ENCODE peak calls at places on chromosomes 7 and 10, in seven cellular contexts. X is GM23338, I is kidney epithelial cell, K is foreskin fibroblast, S is neural crest cell, C is neural progenitor cell, J is Peyer's patch. Q is an unnamed sample.

GRCh38 chr7:37208528-37208927 is 240.1 kb downstream of the ELMO1 start:
- DNase-seq in J (no peak), K (peak; percentile 76), X (peak; percentile 41), C (peak; percentile 70), S (peak; percentile 23), I (peak; percentile 31), Q (peak; percentile 42)

GRCh38 chr7:91892821-91893340 is 12.4 kb upstream of the MTERF1 start:
- DNase-seq in K (peak; percentile 42), X (no peak), J (no peak), C (peak; percentile 92), I (no peak), S (no peak), Q (no peak)

GRCh38 chr7:5494683-5495561 is 71.3 kb upstream of the TNRC18 start:
- DNase-seq in C (peak; percentile 90), J (peak; percentile 78), K (peak; percentile 91), X (peak; percentile 94), I (no peak), S (peak; percentile 80), Q (peak; percentile 87)

GRCh38 chr10:86264481-86265231 is 101.9 kb downstream of the GRID1 start:
- DNase-seq in S (no peak), K (no peak), I (no peak), J (peak; percentile 9), X (no peak), C (no peak), Q (no peak)

GRCh38 chr10:47374611-47375536 is 9.2 kb downstream of the ZNF488 start:
- DNase-seq in J (no peak), I (no peak), C (no peak), K (peak; percentile 69), X (no peak), S (no peak), Q (no peak)

GRCh38 chr7:22611758-22612079 is 111.7 kb upstream of the STEAP1B start:
- DNase-seq in K (no peak), S (no peak), X (no peak), I (no peak), C (no peak), J (no peak), Q (peak; percentile 13)

GRCh38 chr10:69451784-69452251 is 553 bp downstream of the TSPAN15 start:
- DNase-seq in I (no peak), S (no peak), C (peak; percentile 74), K (peak; percentile 14), J (no peak), X (peak; percentile 83), Q (no peak)

GRCh38 chr10:102678842-102679289 is 34.6 kb downstream of the TRIM8 start:
- DNase-seq in S (peak; percentile 84), C (peak; percentile 92), J (peak; percentile 60), X (peak; percentile 93), K (peak; percentile 80), I (no peak), Q (peak; percentile 73)

GRCh38 chr10:28722065-28722803 is 44.9 kb downstream of the BAMBI start:
- DNase-seq in I (no peak), C (peak; percentile 60), S (peak; percentile 21), K (peak; percentile 68), X (peak; percentile 89), J (no peak), Q (no peak)

GRCh38 chr10:14562197-14562596 is 212.5 kb downstream of the FAM107B start:
- DNase-seq in S (no peak), C (no peak), K (no peak), J (no peak), I (no peak), X (no peak), Q (no peak)

GRCh38 chr10:14560794-14561765 is 213.6 kb downstream of the FAM107B start:
- DNase-seq in I (no peak), J (no peak), X (no peak), C (no peak), S (no peak), K (no peak), Q (no peak)

GRCh38 chr10:14558025-14558424 is 216.7 kb downstream of the FAM107B start:
- DNase-seq in X (no peak), C (no peak), J (no peak), S (no peak), K (no peak), I (no peak), Q (no peak)

GRCh38 chr10:14562615-14563214 is 212.0 kb downstream of the FAM107B start:
- DNase-seq in I (no peak), X (no peak), S (no peak), C (no peak), K (peak; percentile 48), J (no peak), Q (no peak)

DNA sequence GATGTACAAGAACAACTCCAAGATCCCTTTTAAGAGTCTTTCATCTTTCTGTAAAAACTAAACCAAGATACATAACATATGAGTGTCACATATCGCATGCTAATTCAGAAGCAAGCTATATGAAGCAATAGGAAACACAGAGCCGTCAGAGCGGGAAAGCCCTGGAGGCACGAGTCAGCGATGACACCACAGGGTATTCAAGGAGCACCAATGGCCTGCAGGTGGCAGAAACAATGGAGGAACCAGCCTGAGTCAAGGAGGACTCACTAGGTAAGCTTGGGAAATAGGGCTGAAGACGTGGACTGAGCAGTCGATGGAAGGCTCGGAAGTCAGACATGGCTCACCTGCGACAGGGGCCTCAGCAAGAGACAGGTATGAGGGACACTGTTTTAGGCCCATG is 214.4 kb downstream of the FAM107B start:
- DNase-seq in J (no peak), X (peak; percentile 59), I (no peak), K (peak; percentile 80), C (peak; percentile 56), S (no peak), Q (no peak)
- TF ChIP-seq CTCF in J (no peak), X (peak; percentile 49), I (peak; percentile 5), K (no peak), C (peak; percentile 49), S (peak; percentile 23), Q (no peak)

DNA sequence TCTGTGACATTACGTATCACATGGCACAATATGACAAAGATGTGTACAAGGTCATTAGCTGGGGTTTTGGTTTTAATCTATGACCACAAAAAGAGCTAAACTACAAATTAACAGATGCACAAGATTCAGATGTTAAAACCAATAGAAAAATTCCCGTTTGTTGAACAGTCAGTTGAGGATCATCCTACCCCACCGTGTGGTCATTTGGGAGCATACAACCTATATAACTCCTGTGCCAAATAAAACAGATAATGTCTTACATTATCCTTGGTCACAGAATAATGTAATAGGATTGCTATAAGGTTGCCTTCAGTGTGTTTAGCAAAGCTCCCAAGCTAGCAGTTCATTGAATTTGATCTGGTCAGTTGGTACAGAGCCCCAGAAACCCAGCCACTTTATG is 28.2 kb downstream of the ASNS start:
- DNase-seq in K (peak; percentile 35), J (no peak), X (no peak), C (no peak), S (no peak), I (no peak), Q (no peak)
- TF ChIP-seq CTCF in K (peak; percentile 8), J (no peak), X (peak; percentile 20), C (peak; percentile 6), S (no peak), I (no peak), Q (no peak)

GRCh38 chr7:136294977-136295376 is 317.8 kb upstream of the MTPN start:
- DNase-seq in C (no peak), X (peak; percentile 11), J (no peak), I (no peak), K (no peak), S (no peak), Q (no peak)
- TF ChIP-seq CTCF in C (peak; percentile 19), X (peak; percentile 64), J (no peak), I (no peak), K (no peak), S (no peak), Q (no peak)

DNA sequence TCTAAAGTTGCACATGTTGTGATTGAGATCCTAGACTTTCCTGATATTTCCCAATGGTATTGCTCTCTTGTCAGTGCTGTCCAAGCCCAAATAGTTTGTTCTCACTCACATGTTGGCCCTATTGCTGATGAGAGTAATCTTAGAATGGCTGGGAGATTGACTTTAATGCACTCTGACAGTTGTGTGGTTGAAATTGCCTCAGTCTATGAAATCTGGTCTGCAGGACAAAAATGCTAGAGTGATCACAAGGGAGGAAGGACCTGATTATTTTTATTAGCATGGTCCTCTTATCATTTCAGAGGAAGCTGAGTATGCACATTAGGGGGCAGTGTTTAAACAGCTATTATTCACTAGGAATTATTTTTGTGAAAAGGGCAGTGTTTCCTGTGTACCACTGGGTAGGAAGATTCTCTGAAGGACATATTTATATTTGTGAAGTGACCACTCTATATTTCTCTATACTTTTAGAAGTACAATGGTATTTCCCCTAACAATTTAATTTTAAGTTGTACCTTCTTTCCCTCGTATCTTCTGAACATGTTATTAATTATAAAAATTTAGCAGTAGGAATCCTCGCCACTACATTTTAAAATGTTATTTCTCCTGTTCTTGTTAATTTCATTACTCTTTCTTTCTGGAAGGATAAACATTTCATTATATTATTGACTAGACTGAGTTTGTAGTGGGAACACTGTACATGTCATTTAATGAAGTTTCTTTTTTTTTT is 64.4 kb downstream of the SUGCT start:
- DNase-seq in C (peak; percentile 11), J (no peak), I (no peak), K (peak; percentile 78), S (no peak), X (peak; percentile 32), Q (no peak)
- TF ChIP-seq CTCF in C (peak; percentile 47), J (no peak), I (peak; percentile 51), K (peak; percentile 61), S (peak; percentile 50), X (peak; percentile 49), Q (peak; percentile 23)